ENCODE peak calls at places on chromosomes 5 and 9, in five cellular contexts. G is breast epithelium, R is colonic mucosa, E is HFFc6, W is cardiac muscle cell. X is an unnamed sample.
A peak's percentile ranks its signal among the peaks of the same experiment; 100 is the strongest.

GRCh38 chr5:178348356-178349146 is 115.9 kb upstream of the PHYKPL start:
- DNase-seq in G (no peak), R (no peak), E (no peak), W (no peak), X (no peak)

GRCh38 chr5:43571237-43571636 is 14.4 kb upstream of the PAIP1 start:
- DNase-seq in G (no peak), R (no peak), E (no peak), W (no peak), X (no peak)

GRCh38 chr5:176364765-176365662 is at the start of gene ARL10:
- DNase-seq in G (no peak), R (no peak), E (no peak), W (peak; percentile 63), X (peak; percentile 48)

GRCh38 chr5:94690778-94691177 is 72.3 kb downstream of the SLF1 start:
- DNase-seq in G (no peak), R (no peak), E (no peak), W (no peak), X (no peak)

GRCh38 chr9:87337335-87338074 is 160.2 kb upstream of the DAPK1 start:
- DNase-seq in G (no peak), R (no peak), E (no peak), W (peak; percentile 12), X (no peak)

GRCh38 chr5:86684222-86684621 is 66.5 kb downstream of the COX7C start:
- DNase-seq in G (no peak), R (no peak), E (no peak), W (no peak), X (no peak)

GRCh38 chr5:143524338-143524929 is 120.9 kb upstream of the NR3C1 start:
- DNase-seq in G (no peak), R (no peak), E (no peak), W (no peak), X (no peak)

GRCh38 chr5:160230686-160231527 is 1.6 kb downstream of the FABP6 start:
- DNase-seq in G (no peak), R (no peak), E (no peak), W (no peak), X (no peak)

DNA sequence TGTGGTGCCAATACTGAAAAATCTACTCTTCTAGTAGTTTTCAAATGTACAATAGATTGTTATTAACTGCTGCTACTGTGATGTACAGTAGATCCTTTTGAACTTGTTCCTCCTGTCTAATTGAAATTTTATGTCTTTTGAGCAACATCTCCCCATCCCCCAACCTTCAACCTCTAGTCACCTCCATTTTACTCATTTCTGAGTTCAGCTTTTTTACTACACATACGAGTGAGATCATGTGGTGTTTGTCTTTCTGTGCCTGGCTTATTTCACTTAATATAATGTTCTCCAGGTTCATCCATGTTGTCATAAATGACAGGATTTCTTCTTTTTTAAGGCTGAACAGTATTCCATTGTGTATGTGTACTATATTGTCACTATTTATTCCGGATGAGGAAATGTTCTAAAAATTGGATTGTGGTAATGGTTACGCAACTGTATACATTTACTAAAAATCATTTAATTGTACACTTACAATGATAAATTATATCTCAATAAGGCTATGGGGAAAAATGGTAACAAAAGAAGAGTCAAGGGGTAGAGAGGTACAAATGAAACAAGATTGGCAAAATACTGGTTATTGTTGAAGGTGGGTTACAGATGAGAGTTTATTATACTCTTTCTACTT is 62.5 kb upstream of the TNFAIP8 start:
- DNase-seq in G (no peak), R (no peak), E (no peak), W (no peak), X (no peak)
- TF ChIP-seq CTCF in G (no peak), R (no peak), E (no peak), W (no peak), X (no peak)

GRCh38 chr9:124766815-124767554 is 4.1 kb downstream of the NR6A1 start:
- DNase-seq in G (no peak), R (no peak), E (no peak), W (no peak), X (no peak)
- TF ChIP-seq CTCF in G (no peak), R (no peak), E (peak; percentile 43), W (peak; percentile 23), X (no peak)

GRCh38 chr5:14036947-14037346 is 92.5 kb upstream of the DNAH5 start:
- DNase-seq in G (no peak), R (no peak), E (no peak), W (no peak), X (no peak)

GRCh38 chr5:14036514-14036913 is 92.0 kb upstream of the DNAH5 start:
- DNase-seq in G (no peak), R (no peak), E (peak; percentile 44), W (no peak), X (no peak)

GRCh38 chr5:14032944-14033343 is 88.5 kb upstream of the DNAH5 start:
- DNase-seq in G (no peak), R (no peak), E (peak; percentile 76), W (no peak), X (no peak)

GRCh38 chr5:14035859-14036440 is 91.5 kb upstream of the DNAH5 start:
- DNase-seq in G (no peak), R (peak; percentile 22), E (peak; percentile 99), W (peak; percentile 59), X (no peak)

DNA sequence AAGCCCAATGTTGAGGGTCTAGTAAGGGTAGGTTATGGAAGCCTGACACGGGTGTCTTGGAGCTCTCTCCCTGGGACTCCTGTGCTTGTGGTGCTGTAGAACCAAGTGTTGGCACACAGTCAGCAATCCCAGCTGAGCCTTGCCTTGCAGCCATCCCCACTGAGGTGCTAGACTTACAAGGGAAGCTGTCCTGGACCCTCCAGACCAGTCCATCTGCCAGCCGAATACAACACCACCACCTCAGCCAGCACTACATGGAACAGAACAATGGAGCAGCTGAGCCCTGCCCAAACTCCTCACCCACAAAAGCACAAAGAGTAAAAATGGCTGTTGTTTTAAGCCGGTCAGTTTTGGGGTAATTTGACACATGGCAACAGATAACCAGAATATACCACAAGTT is 90.5 kb upstream of the DNAH5 start:
- DNase-seq in G (no peak), R (no peak), E (no peak), W (no peak), X (no peak)
- TF ChIP-seq CTCF in G (no peak), R (no peak), E (no peak), W (no peak), X (no peak)

DNA sequence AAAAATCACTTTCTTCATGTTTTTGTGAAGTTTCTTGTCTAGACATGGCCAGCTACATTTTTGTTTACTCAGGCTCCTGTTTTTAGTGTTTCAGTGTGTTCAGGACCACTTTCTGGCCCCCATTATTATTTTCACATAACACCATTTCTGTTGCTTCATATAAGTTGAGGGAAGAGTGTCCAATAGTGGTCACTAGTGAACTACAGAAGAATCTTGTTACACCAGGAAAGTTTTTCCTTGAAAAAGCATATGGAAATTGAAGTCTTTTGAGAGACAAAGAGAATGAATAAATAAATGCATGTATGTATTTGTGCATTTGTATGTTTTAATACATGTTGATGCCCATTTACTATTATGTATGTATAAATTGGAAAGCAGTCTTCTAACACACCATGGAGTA is 3.8 kb downstream of the ADAMTSL1 start:
- DNase-seq in G (no peak), R (no peak), E (no peak), W (no peak), X (no peak)
- TF ChIP-seq CTCF in G (no peak), R (no peak), E (peak; percentile 28), W (peak; percentile 14), X (no peak)

GRCh38 chr5:79513519-79514390 is at the start of gene HOMER1:
- DNase-seq in G (peak; percentile 77), R (peak; percentile 74), E (peak; percentile 38), W (peak; percentile 88), X (peak; percentile 82)
- TF ChIP-seq CTCF in G (no peak), R (no peak), E (peak; percentile 23), W (no peak), X (no peak)